ENCODE peak calls at places on chromosomes 11 and 22, in six cellular contexts. X is omental fat pad, L is osteocyte, K is esophagus squamous epithelium, I is cardiac fibroblast, N is psoas muscle. A is an unnamed sample.

GRCh38 chr22:45208993-45209838 is 31.5 kb downstream of the KIAA0930 start:
- DNase-seq in X (no peak), L (peak; percentile 85), K (no peak), I (peak; percentile 77), N (no peak), A (peak; percentile 73)

GRCh38 chr11:112179601-112180000 is 4.3 kb downstream of the BCO2 start:
- DNase-seq in X (no peak), L (no peak), K (no peak), I (no peak), N (no peak), A (no peak)

GRCh38 chr11:126152152-126152551 is 59.3 kb downstream of the RPUSD4 start:
- DNase-seq in X (no peak), L (no peak), K (no peak), I (no peak), N (no peak), A (no peak)

GRCh38 chr11:46367244-46367915 is 14.1 kb upstream of the MDK start:
- DNase-seq in X (peak; percentile 74), L (peak; percentile 90), K (no peak), I (peak; percentile 61), N (peak; percentile 78), A (no peak)

GRCh38 chr22:24432059-24432853 is 4.9 kb downstream of the ADORA2A start:
- DNase-seq in X (no peak), L (no peak), K (no peak), I (peak; percentile 72), N (no peak), A (peak; percentile 5)

GRCh38 chr11:107140988-107141387 is 122.7 kb upstream of the GUCY1A2 start:
- DNase-seq in X (no peak), L (no peak), K (no peak), I (no peak), N (no peak), A (no peak)

GRCh38 chr22:43921361-43921760 is 2.2 kb upstream of the PNPLA3 start:
- DNase-seq in X (no peak), L (no peak), K (no peak), I (peak; percentile 75), N (peak; percentile 63), A (no peak)

GRCh38 chr22:47295226-47295901 is 532.9 kb downstream of the TBC1D22A start:
- DNase-seq in X (no peak), L (peak; percentile 80), K (no peak), I (no peak), N (no peak), A (no peak)

GRCh38 chr11:128346808-128347207 is 240.6 kb downstream of the ETS1 start:
- DNase-seq in X (no peak), L (no peak), K (no peak), I (peak; percentile 78), N (no peak), A (no peak)

GRCh38 chr11:125245299-125245698 is 80.7 kb downstream of the PKNOX2 start:
- DNase-seq in X (no peak), L (no peak), K (no peak), I (no peak), N (no peak), A (no peak)

GRCh38 chr22:40156001-40156516 is 21.7 kb upstream of the TNRC6B start:
- DNase-seq in X (no peak), L (peak; percentile 48), K (no peak), I (peak; percentile 47), N (peak; percentile 21), A (no peak)

GRCh38 chr22:50189849-50190181 is 4.1 kb downstream of the TRABD start:
- DNase-seq in X (no peak), L (no peak), K (no peak), I (no peak), N (no peak), A (no peak)

GRCh38 chr11:123111465-123111864 is 49.5 kb upstream of the HSPA8 start:
- DNase-seq in X (no peak), L (no peak), K (no peak), I (peak; percentile 73), N (no peak), A (no peak)

GRCh38 chr11:2202071-2202899 is 30.7 kb upstream of the TH start:
- DNase-seq in X (no peak), L (no peak), K (no peak), I (no peak), N (no peak), A (peak; percentile 56)

GRCh38 chr11:119459293-119459976 is 36.5 kb upstream of the THY1 start:
- DNase-seq in X (no peak), L (peak; percentile 75), K (no peak), I (no peak), N (no peak), A (no peak)

GRCh38 chr11:6152126-6152525 is 18.0 kb downstream of the OR52B2 start:
- DNase-seq in X (no peak), L (no peak), K (no peak), I (no peak), N (no peak), A (no peak)

GRCh38 chr11:94822080-94822479 is 53.9 kb downstream of the AMOTL1 start:
- DNase-seq in X (no peak), L (no peak), K (no peak), I (no peak), N (no peak), A (no peak)

GRCh38 chr11:43933608-43934358 is 8.7 kb upstream of the C11orf96 start:
- DNase-seq in X (no peak), L (no peak), K (no peak), I (peak; percentile 33), N (peak; percentile 28), A (no peak)

GRCh38 chr11:71120346-71120963 is 131.9 kb downstream of the SHANK2 start:
- DNase-seq in X (no peak), L (no peak), K (no peak), I (no peak), N (no peak), A (no peak)

GRCh38 chr11:43736502-43737193 is 56.1 kb downstream of the HSD17B12 start:
- DNase-seq in X (no peak), L (no peak), K (no peak), I (peak; percentile 64), N (no peak), A (no peak)

GRCh38 chr22:29704528-29705285 is 15.1 kb upstream of the CABP7 start:
- DNase-seq in X (no peak), L (no peak), K (no peak), I (peak; percentile 22), N (no peak), A (no peak)

GRCh38 chr22:48353116-48353947 is 1474.3 kb downstream of the BRD1 start:
- DNase-seq in X (no peak), L (no peak), K (no peak), I (no peak), N (no peak), A (no peak)

GRCh38 chr11:126133902-126134301 is 71.2 kb upstream of the CDON start:
- DNase-seq in X (no peak), L (no peak), K (no peak), I (no peak), N (no peak), A (no peak)

GRCh38 chr11:76838422-76839068 is 22.2 kb upstream of the ACER3 start:
- DNase-seq in X (no peak), L (no peak), K (no peak), I (peak; percentile 22), N (no peak), A (no peak)
- TF ChIP-seq CTCF in X (no peak), L (peak; percentile 50), K (no peak), I (peak; percentile 44), N (no peak), A (no peak)

GRCh38 chr11:66289548-66290331 is 797 bp upstream of the YIF1A start:
- DNase-seq in X (peak; percentile 56), L (peak; percentile 95), K (no peak), I (peak; percentile 16), N (peak; percentile 72), A (peak; percentile 85)

GRCh38 chr11:66290332-66290629 is 1.3 kb upstream of the YIF1A start:
- DNase-seq in X (no peak), L (no peak), K (no peak), I (no peak), N (no peak), A (no peak)

GRCh38 chr11:66288138-66288865 is 641 bp downstream of the YIF1A start:
- DNase-seq in X (no peak), L (no peak), K (no peak), I (peak; percentile 33), N (no peak), A (no peak)

GRCh38 chr11:66287256-66288137 is 1.4 kb downstream of the YIF1A start:
- DNase-seq in X (no peak), L (no peak), K (no peak), I (no peak), N (no peak), A (no peak)

GRCh38 chr11:66288866-66289547 is at the start of gene YIF1A:
- DNase-seq in X (peak; percentile 88), L (peak; percentile 100), K (peak; percentile 96), I (peak; percentile 100), N (peak; percentile 99), A (peak; percentile 99)
- TF ChIP-seq CTCF in X (no peak), L (no peak), K (no peak), I (no peak), N (no peak), A (no peak)

GRCh38 chr11:47376183-47376542 is 2.2 kb downstream of the SPI1 start:
- DNase-seq in X (no peak), L (no peak), K (no peak), I (no peak), N (no peak), A (no peak)

GRCh38 chr11:47377571-47378010 is 756 bp downstream of the SPI1 start:
- DNase-seq in X (no peak), L (peak; percentile 80), K (no peak), I (no peak), N (no peak), A (no peak)

GRCh38 chr11:47378011-47378835 is at the start of gene SPI1:
- DNase-seq in X (no peak), L (no peak), K (no peak), I (no peak), N (peak; percentile 50), A (peak; percentile 53)

GRCh38 chr11:47375546-47376085 is 2.7 kb downstream of the SPI1 start:
- DNase-seq in X (no peak), L (no peak), K (no peak), I (no peak), N (no peak), A (no peak)

GRCh38 chr11:47376543-47377371 is 1.6 kb downstream of the SPI1 start:
- DNase-seq in X (no peak), L (peak; percentile 76), K (no peak), I (peak; percentile 12), N (peak; percentile 62), A (no peak)
- TF ChIP-seq CTCF in X (no peak), L (no peak), K (no peak), I (no peak), N (no peak), A (no peak)

DNA sequence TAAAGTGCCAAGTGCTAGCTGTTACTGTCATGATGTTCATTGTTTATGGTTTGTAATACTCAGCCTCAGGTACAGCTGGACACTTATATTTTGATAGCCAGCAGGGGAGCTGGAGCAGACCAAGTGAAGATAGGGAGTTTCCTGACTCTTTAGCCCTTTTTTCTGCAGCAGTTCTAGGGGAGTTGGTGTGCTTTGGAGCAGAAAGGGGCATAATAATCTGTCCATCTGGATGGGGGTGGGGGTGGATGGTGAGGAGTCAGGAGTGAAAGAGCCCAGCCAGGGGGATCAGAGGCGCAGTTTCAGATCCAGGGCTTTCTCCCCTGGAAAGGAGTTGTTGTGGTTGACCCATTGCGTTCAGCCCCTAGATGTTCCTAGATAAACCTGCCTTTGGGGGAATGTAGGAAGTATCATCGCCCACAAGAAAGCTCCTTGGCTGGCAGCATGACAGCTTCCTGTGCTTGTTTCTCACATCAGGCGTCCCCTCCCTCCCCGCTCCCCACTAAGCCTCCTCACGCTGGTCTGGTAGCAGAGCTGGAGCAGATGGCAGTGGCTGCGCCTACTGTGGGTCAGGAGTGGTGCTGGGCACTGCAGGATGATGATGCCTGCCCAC is 41.9 kb downstream of the MED15 start:
- DNase-seq in X (no peak), L (no peak), K (no peak), I (peak; percentile 29), N (peak; percentile 32), A (no peak)
- TF ChIP-seq CTCF in X (no peak), L (no peak), K (no peak), I (no peak), N (no peak), A (no peak)